ENCODE peak calls at places on chromosomes 16 and 17, in six cellular contexts. One of them, this sample, is unnamed.

GRCh38 chr17:74392848-74393247 is 25.5 kb downstream of the GPR142 start:
- DNase-seq in K562: peak; percentile 18
- DNase-seq in HCT116: no peak
- DNase-seq in HepG2: no peak
- DNase-seq in GM12878: no peak
- DNase-seq in SK-N-SH: no peak
- DNase-seq in this sample: no peak

GRCh38 chr16:1312903-1313302 is 3.5 kb downstream of the UBE2I start:
- DNase-seq in K562: no peak
- DNase-seq in HCT116: no peak
- DNase-seq in HepG2: no peak
- DNase-seq in GM12878: no peak
- DNase-seq in SK-N-SH: no peak
- DNase-seq in this sample: no peak

GRCh38 chr17:66826856-66827255 is 8.1 kb upstream of the CACNG5 start:
- DNase-seq in K562: no peak
- DNase-seq in HCT116: no peak
- DNase-seq in HepG2: no peak
- DNase-seq in GM12878: no peak
- DNase-seq in SK-N-SH: no peak
- DNase-seq in this sample: no peak

GRCh38 chr17:35879748-35880654 is at the start of gene CCL5:
- DNase-seq in K562: peak; percentile 63
- DNase-seq in HCT116: no peak
- DNase-seq in HepG2: no peak
- DNase-seq in GM12878: peak; percentile 84
- DNase-seq in SK-N-SH: no peak
- DNase-seq in this sample: no peak

GRCh38 chr16:77450790-77451487 is 16.1 kb upstream of the ADAMTS18 start:
- DNase-seq in K562: no peak
- DNase-seq in HCT116: no peak
- DNase-seq in HepG2: no peak
- DNase-seq in GM12878: no peak
- DNase-seq in SK-N-SH: no peak
- DNase-seq in this sample: no peak

GRCh38 chr17:40283662-40284061 is 4.0 kb upstream of the CDC6 start:
- DNase-seq in K562: no peak
- DNase-seq in HCT116: peak; percentile 87
- DNase-seq in HepG2: no peak
- DNase-seq in GM12878: no peak
- DNase-seq in SK-N-SH: no peak
- DNase-seq in this sample: no peak

GRCh38 chr16:57383276-57384247 is 11.3 kb downstream of the CX3CL1 start:
- DNase-seq in K562: no peak
- DNase-seq in HCT116: no peak
- DNase-seq in HepG2: peak; percentile 44
- DNase-seq in GM12878: no peak
- DNase-seq in SK-N-SH: no peak
- DNase-seq in this sample: peak; percentile 40

GRCh38 chr17:66830451-66830850 is 4.5 kb upstream of the CACNG5 start:
- DNase-seq in K562: no peak
- DNase-seq in HCT116: no peak
- DNase-seq in HepG2: no peak
- DNase-seq in GM12878: no peak
- DNase-seq in SK-N-SH: no peak
- DNase-seq in this sample: no peak

GRCh38 chr17:81053043-81053970 is 18.4 kb downstream of the BAIAP2 start:
- DNase-seq in K562: no peak
- DNase-seq in HCT116: no peak
- DNase-seq in HepG2: no peak
- DNase-seq in GM12878: no peak
- DNase-seq in SK-N-SH: peak; percentile 65
- DNase-seq in this sample: no peak

GRCh38 chr17:7548585-7549400 is at the start of gene TNFSF12:
- DNase-seq in K562: peak; percentile 65
- DNase-seq in HCT116: no peak
- DNase-seq in HepG2: no peak
- DNase-seq in GM12878: no peak
- DNase-seq in SK-N-SH: peak; percentile 92
- DNase-seq in this sample: no peak

GRCh38 chr17:2070241-2071023 is 15.5 kb downstream of the HIC1 start:
- DNase-seq in K562: no peak
- DNase-seq in HCT116: no peak
- DNase-seq in HepG2: no peak
- DNase-seq in GM12878: peak; percentile 96
- DNase-seq in SK-N-SH: no peak
- DNase-seq in this sample: no peak

GRCh38 chr17:44191941-44192496 is 5.2 kb downstream of the TMUB2 start:
- DNase-seq in K562: no peak
- DNase-seq in HCT116: no peak
- DNase-seq in HepG2: no peak
- DNase-seq in GM12878: no peak
- DNase-seq in SK-N-SH: no peak
- DNase-seq in this sample: no peak

GRCh38 chr17:52079496-52079895 is 79.0 kb downstream of the CA10 start:
- DNase-seq in K562: no peak
- DNase-seq in HCT116: no peak
- DNase-seq in HepG2: no peak
- DNase-seq in GM12878: no peak
- DNase-seq in SK-N-SH: no peak
- DNase-seq in this sample: no peak

GRCh38 chr17:55266051-55266957 is 1.5 kb downstream of the HLF start:
- DNase-seq in K562: no peak
- DNase-seq in HCT116: no peak
- DNase-seq in HepG2: peak; percentile 64
- DNase-seq in GM12878: no peak
- DNase-seq in SK-N-SH: peak; percentile 43
- DNase-seq in this sample: no peak
- H3K4me3 ChIP-seq in K562: no peak overlapping the region
- H3K4me3 ChIP-seq in HCT116: no peak overlapping the region
- H3K4me3 ChIP-seq in HepG2: peak overlapping the region; percentile 81
- H3K4me3 ChIP-seq in GM12878: no peak overlapping the region
- H3K4me3 ChIP-seq in SK-N-SH: no peak overlapping the region
- H3K4me3 ChIP-seq in this sample: no peak overlapping the region

GRCh38 chr17:42131232-42131631 is 8.6 kb downstream of the HSPB9 start:
- DNase-seq in K562: no peak
- DNase-seq in HCT116: no peak
- DNase-seq in HepG2: no peak
- DNase-seq in GM12878: no peak
- DNase-seq in SK-N-SH: no peak
- DNase-seq in this sample: no peak

GRCh38 chr17:42133461-42134041 is 10.9 kb downstream of the HSPB9 start:
- DNase-seq in K562: no peak
- DNase-seq in HCT116: no peak
- DNase-seq in HepG2: no peak
- DNase-seq in GM12878: no peak
- DNase-seq in SK-N-SH: no peak
- DNase-seq in this sample: no peak

GRCh38 chr17:42132941-42133340 is 10.3 kb downstream of the HSPB9 start:
- DNase-seq in K562: no peak
- DNase-seq in HCT116: no peak
- DNase-seq in HepG2: no peak
- DNase-seq in GM12878: no peak
- DNase-seq in SK-N-SH: no peak
- DNase-seq in this sample: no peak

GRCh38 chr17:42130310-42130936 is 7.8 kb downstream of the HSPB9 start:
- DNase-seq in K562: no peak
- DNase-seq in HCT116: no peak
- DNase-seq in HepG2: no peak
- DNase-seq in GM12878: no peak
- DNase-seq in SK-N-SH: no peak
- DNase-seq in this sample: no peak

DNA sequence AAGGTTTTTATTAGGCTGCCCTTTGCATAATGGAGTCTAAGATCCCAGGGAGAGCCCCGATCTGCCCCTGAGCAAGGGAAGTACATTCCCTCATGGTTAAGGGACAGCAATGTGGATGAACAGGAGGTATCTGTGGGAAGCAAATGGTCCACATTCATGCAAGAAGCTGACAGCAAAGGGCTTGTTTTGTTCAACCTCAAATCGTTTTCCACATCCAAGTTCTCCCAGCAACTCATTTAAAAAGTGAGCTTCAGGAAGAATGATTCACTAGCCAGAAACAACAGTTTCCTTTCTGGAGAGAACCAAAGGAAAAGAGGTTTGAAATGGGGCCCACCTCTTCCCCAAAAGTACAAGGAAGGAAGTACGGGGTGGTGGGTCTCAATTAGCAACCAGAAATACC is 9.4 kb downstream of the HSPB9 start:
- DNase-seq in K562: no peak
- DNase-seq in HCT116: no peak
- DNase-seq in HepG2: no peak
- DNase-seq in GM12878: no peak
- DNase-seq in SK-N-SH: no peak
- DNase-seq in this sample: no peak
- TF ChIP-seq YY1 in K562: no peak
- TF ChIP-seq YY1 in HCT116: no peak
- TF ChIP-seq YY1 in HepG2: no peak
- TF ChIP-seq YY1 in GM12878: no peak
- TF ChIP-seq YY1 in SK-N-SH: no peak
- TF ChIP-seq YY1 in this sample: no peak

GRCh38 chr17:77445908-77446535 is 305.3 kb downstream of the SEC14L1 start:
- DNase-seq in K562: peak; percentile 70
- DNase-seq in HCT116: no peak
- DNase-seq in HepG2: no peak
- DNase-seq in GM12878: no peak
- DNase-seq in SK-N-SH: no peak
- DNase-seq in this sample: no peak
- H3K4me3 ChIP-seq in K562: no peak overlapping the region
- H3K4me3 ChIP-seq in HCT116: no peak overlapping the region
- H3K4me3 ChIP-seq in HepG2: no peak overlapping the region
- H3K4me3 ChIP-seq in GM12878: peak overlapping the region; percentile 52
- H3K4me3 ChIP-seq in SK-N-SH: no peak overlapping the region
- H3K4me3 ChIP-seq in this sample: no peak overlapping the region

GRCh38 chr17:61404702-61405046 is 5.0 kb downstream of the TBX2 start:
- DNase-seq in K562: no peak
- DNase-seq in HCT116: no peak
- DNase-seq in HepG2: no peak
- DNase-seq in GM12878: no peak
- DNase-seq in SK-N-SH: peak; percentile 42
- DNase-seq in this sample: no peak
- TF ChIP-seq YY1 in K562: no peak
- TF ChIP-seq YY1 in HCT116: no peak
- TF ChIP-seq YY1 in HepG2: no peak
- TF ChIP-seq YY1 in GM12878: no peak
- TF ChIP-seq YY1 in SK-N-SH: no peak
- TF ChIP-seq YY1 in this sample: no peak

This sample was measured in NT2/D1.